ENCODE peak calls at places on chromosomes 1 and 21, in seven cellular contexts. N is fibroblast of mammary gland, R is lower lobe of right lung, L is tibial artery, T is stomach, F is HFF-Myc, E is mesothelial cell of epicardium. K is an unnamed sample.

GRCh38 chr1:107530543-107530942 is 389.7 kb downstream of the NTNG1 start:
- DNase-seq in E (no peak), T (no peak), L (no peak), F (no peak), R (no peak), N (no peak), K (no peak)

GRCh38 chr1:6025269-6026094 is 20.2 kb upstream of the KCNAB2 start:
- DNase-seq in T (no peak), F (no peak), R (no peak), E (no peak), L (no peak), N (no peak), K (peak; percentile 19)

GRCh38 chr1:202159534-202160371 is 649 bp downstream of the PTPN7 start:
- DNase-seq in T (no peak), F (no peak), N (no peak), E (no peak), R (no peak), L (no peak), K (peak; percentile 44)

GRCh38 chr1:36734356-36734755 is 251.6 kb upstream of the CSF3R start:
- DNase-seq in E (no peak), F (no peak), R (no peak), N (no peak), T (no peak), L (peak; percentile 13), K (no peak)

GRCh38 chr1:9849691-9850441 is 26.1 kb upstream of the CLSTN1 start:
- DNase-seq in R (no peak), T (no peak), E (no peak), F (no peak), N (no peak), L (no peak), K (peak; percentile 30)

GRCh38 chr1:56489695-56490094 is 89.7 kb downstream of the PLPP3 start:
- DNase-seq in L (no peak), E (no peak), T (no peak), F (no peak), R (no peak), N (no peak), K (no peak)

GRCh38 chr1:207806531-207807394 is 54.9 kb downstream of the CD46 start:
- DNase-seq in E (no peak), L (peak; percentile 67), T (no peak), N (peak; percentile 43), F (no peak), R (no peak), K (no peak)

GRCh38 chr1:171313835-171314320 is at the start of gene FMO4:
- DNase-seq in N (peak; percentile 100), R (peak; percentile 67), T (peak; percentile 88), L (peak; percentile 96), E (peak; percentile 63), F (peak; percentile 98), K (peak; percentile 36)

GRCh38 chr21:32456497-32456918 is 44.0 kb downstream of the EVA1C start:
- DNase-seq in N (peak; percentile 87), R (no peak), L (no peak), F (peak; percentile 20), E (no peak), T (no peak), K (no peak)

GRCh38 chr1:7549693-7550161 is 221.4 kb upstream of the VAMP3 start:
- DNase-seq in R (peak; percentile 8), E (no peak), F (no peak), T (no peak), L (no peak), N (no peak), K (no peak)

GRCh38 chr1:212415107-212415841 is 588 bp upstream of the PACC1 start:
- DNase-seq in R (no peak), N (no peak), E (no peak), F (no peak), T (no peak), L (no peak), K (no peak)
- TF ChIP-seq CTCF in R (no peak), N (no peak), E (no peak), F (no peak), T (no peak), L (no peak), K (no peak)

DNA sequence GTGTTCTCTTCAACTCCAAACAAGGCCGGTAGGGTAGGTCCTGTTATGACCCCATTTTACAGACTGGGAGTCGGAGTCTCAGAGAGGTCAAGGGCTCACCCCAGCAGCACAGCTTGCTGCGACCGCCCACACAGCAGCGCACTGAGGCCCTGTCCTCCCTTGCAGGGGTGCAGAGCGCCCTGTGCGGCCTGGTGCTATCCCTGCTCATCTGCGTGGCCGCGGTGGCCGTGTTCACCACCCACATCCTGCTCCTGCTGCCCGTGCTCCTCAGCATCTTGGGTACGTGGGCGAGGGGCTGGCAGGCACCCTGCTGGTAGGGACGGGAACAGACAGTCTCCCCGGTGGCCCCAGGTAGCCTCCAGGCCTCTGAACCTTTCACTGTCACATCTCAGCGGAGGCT is 55.9 kb downstream of the DISP3 start:
- DNase-seq in F (no peak), R (no peak), N (no peak), L (no peak), T (no peak), E (no peak), K (no peak)
- TF ChIP-seq CTCF in F (no peak), R (no peak), N (no peak), L (no peak), T (no peak), E (no peak), K (no peak)

GRCh38 chr1:51569284-51570062 is 47.4 kb upstream of the OSBPL9 start:
- DNase-seq in F (peak; percentile 46), R (no peak), T (peak; percentile 40), E (no peak), L (no peak), N (peak; percentile 72), K (no peak)
- TF ChIP-seq CTCF in F (no peak), R (no peak), T (no peak), E (no peak), L (no peak), N (peak; percentile 18), K (no peak)

GRCh38 chr21:17931080-17931479 is 111.9 kb upstream of the C21orf91 start:
- DNase-seq in F (no peak), N (no peak), E (no peak), L (no peak), T (no peak), R (no peak), K (no peak)
- TF ChIP-seq CTCF in F (peak; percentile 43), N (peak; percentile 35), E (peak; percentile 48), L (no peak), T (no peak), R (no peak), K (no peak)

DNA sequence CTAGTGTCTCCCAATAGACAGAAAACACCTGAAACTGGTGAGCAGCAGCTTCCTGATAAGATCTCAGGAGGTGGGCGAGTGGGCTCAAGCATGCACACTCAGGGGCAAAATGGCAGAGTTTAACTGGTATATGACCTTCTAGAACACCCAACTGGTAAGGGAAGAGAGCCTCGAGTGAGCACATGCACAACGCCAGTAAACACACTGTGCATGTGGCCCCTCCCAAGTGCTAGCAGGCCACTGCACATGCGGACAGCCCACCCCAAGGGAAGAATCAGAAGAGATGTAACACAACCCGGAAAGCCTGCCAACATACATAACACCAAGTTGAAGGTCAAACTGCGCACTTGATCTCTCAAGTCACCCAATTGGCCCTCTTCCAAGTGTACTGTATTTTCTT is 138.3 kb downstream of the GLUL start:
- DNase-seq in L (no peak), E (no peak), T (no peak), N (no peak), R (no peak), F (no peak), K (no peak)
- TF ChIP-seq CTCF in L (no peak), E (no peak), T (no peak), N (no peak), R (no peak), F (no peak), K (no peak)

DNA sequence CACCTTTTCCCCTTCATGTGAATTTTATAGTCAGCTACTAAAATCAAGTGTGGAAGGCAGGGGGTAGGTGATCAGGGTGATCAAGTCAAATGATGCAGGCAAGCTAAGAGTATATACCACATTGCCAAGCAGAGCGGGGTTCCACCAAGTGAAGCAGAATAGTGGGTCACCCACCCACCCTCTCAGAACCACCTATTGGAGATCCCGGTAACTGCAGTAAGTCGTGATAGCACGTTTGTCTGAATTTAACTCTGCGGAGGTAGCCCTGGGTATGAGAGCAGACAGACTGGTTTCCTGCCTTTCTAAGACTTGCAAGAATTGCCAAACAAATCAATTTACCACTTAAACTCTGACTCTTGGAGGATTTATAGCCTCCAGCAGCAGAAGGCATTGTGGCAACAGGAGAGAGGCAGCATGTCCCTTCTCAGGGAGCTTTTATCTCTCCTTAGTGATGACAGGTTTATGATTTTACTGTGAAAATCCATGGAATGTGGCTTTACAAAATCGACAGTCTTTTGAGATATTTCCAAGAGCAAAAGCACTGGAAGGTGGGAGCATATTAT is 287.9 kb upstream of the FMN2 start:
- DNase-seq in L (no peak), R (no peak), F (no peak), T (no peak), N (no peak), E (no peak), K (no peak)
- TF ChIP-seq CTCF in L (no peak), R (no peak), F (no peak), T (no peak), N (no peak), E (no peak), K (no peak)

GRCh38 chr21:41589131-41589530 is 81.2 kb upstream of the TMPRSS2 start:
- DNase-seq in L (no peak), N (no peak), T (peak; percentile 5), R (no peak), E (no peak), F (no peak), K (no peak)
- TF ChIP-seq CTCF in L (no peak), N (no peak), T (no peak), R (no peak), E (no peak), F (no peak), K (no peak)

DNA sequence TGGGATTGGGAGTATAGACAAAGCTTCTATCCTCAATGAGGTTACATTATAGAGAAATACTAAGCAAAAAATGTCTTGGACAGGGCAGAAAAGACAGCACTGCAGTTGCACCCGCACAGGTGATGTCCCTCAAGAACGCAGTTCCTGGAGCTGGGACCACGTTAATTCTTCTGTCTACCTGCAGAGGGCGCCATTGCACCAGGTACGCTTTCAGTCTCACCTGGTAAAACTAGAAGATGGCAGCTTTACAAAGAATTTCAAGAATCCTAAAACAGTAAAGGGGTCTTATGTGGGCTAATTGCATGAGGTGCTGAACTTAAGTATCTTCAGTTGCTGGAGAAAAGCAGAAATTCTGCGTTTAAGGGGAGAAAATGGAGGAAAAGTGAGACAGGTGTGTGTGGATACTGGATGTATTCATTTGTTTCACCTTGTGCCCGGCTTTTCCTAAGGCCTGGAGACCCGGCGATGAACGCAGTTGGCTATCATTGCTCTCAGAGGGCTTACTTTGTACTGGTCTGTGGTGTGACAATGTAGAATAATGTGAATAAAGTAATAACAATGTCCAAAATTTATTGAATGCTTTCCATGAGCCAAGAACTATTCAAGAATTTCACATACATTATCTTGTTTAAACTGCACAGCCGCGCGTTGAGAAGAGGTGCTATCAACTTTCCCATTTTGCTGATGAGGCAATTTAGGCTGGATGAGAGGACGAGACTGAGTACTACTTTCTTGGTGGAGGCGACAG is 276.3 kb upstream of the GREM2 start:
- DNase-seq in E (peak; percentile 35), N (peak; percentile 16), T (peak; percentile 57), L (no peak), R (no peak), F (no peak), K (no peak)
- TF ChIP-seq CTCF in E (peak; percentile 96), N (peak; percentile 76), T (peak; percentile 49), L (no peak), R (peak; percentile 61), F (peak; percentile 82), K (no peak)

K was measured in activated B cell treated with CpG ODN at 0.5 μM for 24 hours.